ENCODE peak calls at places on chromosomes 1 and 21, in six cellular contexts. M is GM13977, L is GM19239, I is NCI-H2029, Y is lower leg skin, K is NCI-H1105. C is an unnamed sample.
A peak's percentile ranks its signal among the peaks of the same experiment; 100 is the strongest.

GRCh38 chr1:143698016-143698415 is 273.8 kb downstream of the FAM72C start:
- DNase-seq in M (no peak), I (no peak), Y (no peak), L (no peak), K (no peak), C (no peak)

GRCh38 chr21:32346951-32347350 is 45.9 kb downstream of the URB1 start:
- DNase-seq in K (no peak), I (no peak), M (no peak), L (no peak), Y (no peak), C (no peak)

GRCh38 chr1:27597511-27598216 is 6.3 kb downstream of the AHDC1 start:
- DNase-seq in Y (no peak), M (no peak), I (no peak), K (no peak), L (no peak), C (no peak)

GRCh38 chr1:165712764-165713163 is 14.4 kb upstream of the ALDH9A1 start:
- DNase-seq in L (no peak), I (no peak), M (no peak), K (no peak), Y (no peak), C (no peak)

GRCh38 chr1:181479137-181479745 is 4.1 kb upstream of the CACNA1E start:
- DNase-seq in I (peak; percentile 13), L (peak; percentile 66), Y (no peak), K (peak; percentile 53), M (peak; percentile 76), C (peak; percentile 56)

GRCh38 chr1:11330411-11330810 is 57.4 kb downstream of the UBIAD1 start:
- DNase-seq in Y (no peak), I (no peak), M (no peak), L (no peak), K (no peak), C (no peak)

GRCh38 chr1:115838805-115839705 is 1.9 kb downstream of the NHLH2 start:
- DNase-seq in M (peak; percentile 61), K (peak; percentile 27), I (no peak), Y (no peak), L (no peak), C (no peak)

GRCh38 chr1:185570962-185571361 is 163.2 kb upstream of the HMCN1 start:
- DNase-seq in Y (no peak), M (no peak), K (no peak), L (no peak), I (no peak), C (no peak)

GRCh38 chr1:84141177-84142003 is 2.7 kb upstream of the PRKACB start:
- DNase-seq in Y (no peak), M (no peak), L (no peak), K (no peak), I (no peak), C (no peak)

GRCh38 chr21:25370311-25370744 is 237.0 kb downstream of the MRPL39 start:
- DNase-seq in I (no peak), M (no peak), L (no peak), Y (no peak), K (no peak), C (no peak)

GRCh38 chr1:68142461-68142860 is 89.9 kb downstream of the WLS start:
- DNase-seq in L (no peak), Y (no peak), M (no peak), K (no peak), I (no peak), C (no peak)

GRCh38 chr1:80158771-80159170 is 1152.2 kb upstream of the ADGRL4 start:
- DNase-seq in L (no peak), M (no peak), I (no peak), K (no peak), Y (no peak), C (no peak)

GRCh38 chr1:65423884-65424655 is 3.6 kb downstream of the LEPR start:
- DNase-seq in M (no peak), K (no peak), L (no peak), Y (peak; percentile 21), I (no peak), C (peak; percentile 40)

GRCh38 chr21:17371470-17371869 is 141.4 kb upstream of the CXADR start:
- DNase-seq in K (no peak), M (no peak), L (no peak), Y (no peak), I (no peak), C (no peak)

GRCh38 chr1:216005916-216006315 is 417.3 kb downstream of the USH2A start:
- DNase-seq in Y (no peak), L (no peak), I (no peak), M (peak; percentile 47), K (no peak), C (peak; percentile 53)

GRCh38 chr1:38097256-38097655 is 50.7 kb upstream of the POU3F1 start:
- DNase-seq in L (no peak), Y (no peak), M (no peak), I (no peak), K (no peak), C (no peak)

GRCh38 chr1:218365600-218365999 is 20.5 kb downstream of the TGFB2 start:
- DNase-seq in K (no peak), M (no peak), L (no peak), I (no peak), Y (peak; percentile 53), C (no peak)

GRCh38 chr1:39205781-39206464 is 1.4 kb downstream of the MACF1 start:
- DNase-seq in L (no peak), Y (no peak), I (no peak), K (no peak), M (no peak), C (no peak)

GRCh38 chr1:226402615-226403521 is 5.0 kb downstream of the PARP1 start:
- DNase-seq in K (no peak), Y (no peak), M (no peak), L (no peak), I (no peak), C (no peak)

GRCh38 chr21:16534408-16535099 is 804.8 kb downstream of the USP25 start:
- DNase-seq in L (no peak), Y (peak; percentile 79), K (peak; percentile 79), M (no peak), I (peak; percentile 14), C (no peak)

GRCh38 chr1:81585371-81585770 is 215.4 kb upstream of the ADGRL2 start:
- DNase-seq in Y (no peak), M (no peak), I (no peak), K (no peak), L (no peak), C (no peak)

GRCh38 chr1:216054593-216054992 is 368.7 kb downstream of the USH2A start:
- DNase-seq in I (no peak), K (peak; percentile 67), Y (no peak), L (no peak), M (no peak), C (no peak)

GRCh38 chr1:15621975-15622374 is 4.7 kb downstream of the DDI2 start:
- DNase-seq in L (no peak), K (no peak), I (no peak), Y (no peak), M (no peak), C (no peak)

GRCh38 chr1:218703836-218704235 is 358.7 kb downstream of the TGFB2 start:
- DNase-seq in I (no peak), M (no peak), K (no peak), L (no peak), Y (no peak), C (no peak)

C was measured in GM12878.